ENCODE peak calls at places on chromosomes 5 and 9, in four cellular contexts. G is NCI-H2081; N is central memory CD8-positive, alpha-beta T cell; P is adipocyte. C is an unnamed sample.
A peak's percentile ranks its signal among the peaks of the same experiment; 100 is the strongest.

GRCh38 chr5:178545941-178546674 is 44.1 kb downstream of the COL23A1 start:
- DNase-seq in G (no peak), N (no peak), P (no peak), C (no peak)

GRCh38 chr5:133392448-133392847 is 219.9 kb downstream of the FSTL4 start:
- DNase-seq in G (no peak), N (peak; percentile 1), P (no peak), C (no peak)

GRCh38 chr5:31194892-31195291 is 1.4 kb downstream of the CDH6 start:
- DNase-seq in G (no peak), N (no peak), P (peak; percentile 33), C (no peak)

GRCh38 chr9:96020300-96020821 is 144.9 kb downstream of the ERCC6L2 start:
- DNase-seq in G (no peak), N (no peak), P (no peak), C (no peak)

GRCh38 chr9:83432104-83432627 is 106.0 kb downstream of the FRMD3 start:
- DNase-seq in G (no peak), N (no peak), P (peak; percentile 72), C (no peak)

GRCh38 chr9:131669234-131670172 is 70.4 kb downstream of the RAPGEF1 start:
- DNase-seq in G (no peak), N (no peak), P (no peak), C (no peak)

GRCh38 chr9:93193373-93193725 is 9.4 kb downstream of the WNK2 start:
- DNase-seq in G (peak; percentile 24), N (no peak), P (no peak), C (no peak)

GRCh38 chr9:95125652-95126051 is 191.9 kb downstream of the FANCC start:
- DNase-seq in G (no peak), N (no peak), P (no peak), C (no peak)

GRCh38 chr9:88922091-88922490 is 69.2 kb upstream of the S1PR3 start:
- DNase-seq in G (no peak), N (no peak), P (no peak), C (no peak)